ENCODE peak calls at places on chromosomes 7 and 10, in five cellular contexts. G is WERI-Rb-1, Q is OCI-LY7, Z is Calu3, W is BJ. N is an unnamed sample.

GRCh38 chr7:101575731-101576130 is 53.4 kb downstream of the MYL10 start:
- DNase-seq in Z (no peak), W (peak; percentile 37), Q (no peak), G (no peak), N (no peak)

GRCh38 chr10:12202230-12202629 is 6.2 kb downstream of the CDC123 start:
- DNase-seq in W (no peak), Z (no peak), G (no peak), Q (no peak), N (no peak)

GRCh38 chr10:4254101-4254994 is 469.3 kb upstream of the KLF6 start:
- DNase-seq in G (no peak), Q (no peak), Z (no peak), W (peak; percentile 51), N (no peak)

GRCh38 chr10:124367936-124368335 is 50.8 kb downstream of the OAT start:
- DNase-seq in Z (no peak), W (no peak), G (no peak), Q (no peak), N (no peak)

GRCh38 chr10:22659901-22660300 is 54.5 kb downstream of the PIP4K2A start:
- DNase-seq in Q (no peak), Z (no peak), G (no peak), W (no peak), N (no peak)

GRCh38 chr7:52017802-52018679 is 701.4 kb upstream of the COBL start:
- DNase-seq in W (no peak), G (peak; percentile 56), Z (peak; percentile 69), Q (peak; percentile 29), N (no peak)

GRCh38 chr10:21757601-21757901 is 223.5 kb downstream of the MLLT10 start:
- DNase-seq in Z (no peak), W (no peak), Q (no peak), G (no peak), N (no peak)

GRCh38 chr10:123038782-123039631 is 30.2 kb downstream of the ACADSB start:
- DNase-seq in W (no peak), Q (no peak), Z (no peak), G (no peak), N (no peak)

GRCh38 chr7:97421307-97421905 is 303.9 kb downstream of the SDHAF3 start:
- DNase-seq in G (no peak), Z (no peak), W (no peak), Q (no peak), N (no peak)

GRCh38 chr10:75894761-75895160 is 463.3 kb downstream of the LRMDA start:
- DNase-seq in Q (no peak), Z (no peak), W (no peak), G (no peak), N (no peak)

GRCh38 chr10:61589547-61590243 is 73.0 kb upstream of the CABCOCO1 start:
- DNase-seq in G (no peak), W (no peak), Q (no peak), Z (no peak), N (no peak)

GRCh38 chr7:28556036-28556435 is 143.7 kb downstream of the CREB5 start:
- DNase-seq in G (no peak), W (no peak), Q (no peak), Z (no peak), N (no peak)

GRCh38 chr10:14554091-14554842 is 220.4 kb downstream of the FAM107B start:
- DNase-seq in Q (no peak), G (no peak), Z (peak; percentile 62), W (no peak), N (no peak)

GRCh38 chr10:31774291-31774900 is 154.2 kb downstream of the ARHGAP12 start:
- DNase-seq in Z (no peak), W (no peak), G (no peak), Q (no peak), N (no peak)

GRCh38 chr7:76314042-76314721 is 11.7 kb downstream of the HSPB1 start:
- DNase-seq in G (peak; percentile 96), Z (peak; percentile 93), W (no peak), Q (peak; percentile 94), N (peak; percentile 94)

GRCh38 chr7:112080974-112081373 is 125.2 kb downstream of the DOCK4 start:
- DNase-seq in Q (peak; percentile 2), G (no peak), Z (no peak), W (no peak), N (no peak)

GRCh38 chr10:52071814-52072213 is 242.3 kb upstream of the DKK1 start:
- DNase-seq in Z (no peak), Q (no peak), W (no peak), G (no peak), N (no peak)

GRCh38 chr10:19815036-19815435 is 1.2 kb upstream of the PLXDC2 start:
- DNase-seq in W (no peak), G (no peak), Q (no peak), Z (no peak), N (no peak)

GRCh38 chr10:124520553-124521428 is 59.2 kb downstream of the LHPP start:
- DNase-seq in W (no peak), Z (no peak), Q (no peak), G (no peak), N (no peak)

GRCh38 chr10:23253780-23254179 is 61.7 kb downstream of the PTF1A start:
- DNase-seq in W (no peak), G (no peak), Q (no peak), Z (no peak), N (no peak)

GRCh38 chr10:78863121-78863520 is 205.6 kb upstream of the ZMIZ1 start:
- DNase-seq in Z (no peak), G (no peak), W (no peak), Q (no peak), N (no peak)

GRCh38 chr10:70115948-70116682 is 16.5 kb downstream of the AIFM2 start:
- DNase-seq in G (peak; percentile 71), Q (peak; percentile 71), W (no peak), Z (peak; percentile 73), N (peak; percentile 44)

GRCh38 chr7:42186181-42186580 is 50.8 kb downstream of the GLI3 start:
- DNase-seq in W (no peak), G (peak; percentile 17), Z (peak; percentile 26), Q (peak; percentile 2), N (no peak)

GRCh38 chr7:41889040-41889439 is 186.2 kb upstream of the INHBA start:
- DNase-seq in W (no peak), Z (no peak), G (no peak), Q (no peak), N (no peak)

GRCh38 chr10:128049226-128050010 is 76.8 kb downstream of the MKI67 start:
- DNase-seq in Q (no peak), Z (no peak), G (no peak), W (no peak), N (no peak)

GRCh38 chr10:14573666-14574261 is 200.9 kb downstream of the FAM107B start:
- DNase-seq in Z (no peak), W (no peak), G (no peak), Q (no peak), N (no peak)

GRCh38 chr10:68099736-68100135 is 9.6 kb upstream of the MYPN start:
- DNase-seq in G (no peak), Q (no peak), Z (no peak), W (peak; percentile 43), N (no peak)

GRCh38 chr10:133276435-133277201 is at the start of gene ADAM8:
- DNase-seq in W (no peak), Z (peak; percentile 74), G (peak; percentile 73), Q (peak; percentile 57), N (peak; percentile 65)

GRCh38 chr10:102122450-102122849 is 2.3 kb upstream of the LDB1 start:
- DNase-seq in Q (no peak), W (no peak), G (no peak), Z (no peak), N (no peak)

GRCh38 chr7:108002726-108003590 is at the start of gene LAMB1:
- DNase-seq in W (no peak), G (peak; percentile 80), Z (peak; percentile 79), Q (no peak), N (no peak)

GRCh38 chr7:34081931-34082330 is 176.6 kb downstream of the BMPER start:
- DNase-seq in G (no peak), Q (no peak), Z (no peak), W (no peak), N (no peak)

GRCh38 chr10:26746111-26746510 is 48.6 kb downstream of the PDSS1 start:
- DNase-seq in Z (no peak), Q (no peak), W (no peak), G (no peak), N (no peak)
- TF ChIP-seq CTCF in Z (no peak), Q (no peak), W (no peak), G (no peak), N (no peak)

GRCh38 chr10:101094113-101094512 is 32.3 kb downstream of the KAZALD1 start:
- DNase-seq in G (no peak), W (no peak), Q (no peak), Z (no peak), N (no peak)
- TF ChIP-seq CTCF in G (no peak), W (no peak), Q (no peak), Z (no peak), N (no peak)

GRCh38 chr10:112307631-112308502 is 24.7 kb downstream of the TECTB start:
- DNase-seq in Z (peak; percentile 52), G (peak; percentile 54), Q (peak; percentile 35), W (no peak), N (no peak)
- TF ChIP-seq CTCF in Z (peak; percentile 63), G (peak; percentile 88), Q (peak; percentile 87), W (peak; percentile 92), N (peak; percentile 51)

DNA sequence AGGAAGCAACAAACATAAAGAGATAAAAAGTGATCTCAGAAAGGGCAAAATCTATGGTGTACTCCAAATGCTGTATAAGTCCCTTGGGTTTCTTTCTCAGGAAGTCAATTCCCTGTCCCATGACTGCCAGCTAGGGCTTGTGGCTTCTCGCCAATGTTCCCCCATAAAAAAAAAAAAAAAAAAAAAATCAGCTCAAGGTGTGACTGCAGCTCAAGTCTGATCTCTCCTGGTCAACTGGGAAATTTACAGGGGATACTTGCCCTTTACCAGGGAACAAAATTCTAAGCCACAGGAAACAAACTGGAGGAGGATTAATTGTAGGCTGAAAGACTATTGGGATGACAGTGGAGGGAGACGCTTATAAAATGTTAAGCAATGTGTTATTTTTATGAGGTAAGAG is 76.0 kb downstream of the PCGF5 start:
- DNase-seq in W (no peak), Q (peak; percentile 18), Z (no peak), G (no peak), N (no peak)
- TF ChIP-seq CTCF in W (peak; percentile 29), Q (peak; percentile 48), Z (no peak), G (peak; percentile 46), N (no peak)

N was measured in natural killer cell.